ENCODE peak calls at places on chromosomes 16 and 17, in nine cellular contexts. O, I, V, Y, M, Q, B, H and C are unnamed samples.

GRCh38 chr16:12708266-12708665 is 95.4 kb downstream of the CPPED1 start:
- DNase-seq in B (no peak), V (no peak), O (no peak), I (no peak), M (no peak), Y (no peak), H (no peak), Q (no peak), C (no peak)

GRCh38 chr16:30784215-30784614 is 2.8 kb downstream of the ZNF629 start:
- DNase-seq in O (no peak), V (no peak), I (no peak), Y (no peak), B (no peak), H (no peak), M (no peak), Q (no peak), C (no peak)

GRCh38 chr17:41620583-41621434 is 3.6 kb downstream of the KRT17 start:
- DNase-seq in Y (no peak), I (no peak), M (no peak), Q (no peak), B (no peak), V (no peak), H (no peak), O (no peak), C (peak; percentile 43)

GRCh38 chr16:50550035-50550434 is 1.8 kb downstream of the NKD1 start:
- DNase-seq in B (no peak), Y (no peak), Q (no peak), H (no peak), I (no peak), O (no peak), V (no peak), M (no peak), C (no peak)

GRCh38 chr16:64362193-64362592 is 759.7 kb downstream of the CDH11 start:
- DNase-seq in I (no peak), M (no peak), B (no peak), Y (no peak), H (no peak), Q (no peak), V (no peak), O (no peak), C (no peak)

GRCh38 chr17:41150026-41150425 is 401 bp upstream of the KRTAP4-5 start:
- DNase-seq in Y (no peak), H (no peak), M (no peak), B (no peak), O (no peak), I (no peak), Q (no peak), V (no peak), C (no peak)

GRCh38 chr16:10256855-10257641 is 74.8 kb upstream of the GRIN2A start:
- DNase-seq in B (peak; percentile 66), V (no peak), I (peak; percentile 32), Y (peak; percentile 20), H (no peak), O (peak; percentile 67), M (peak; percentile 26), Q (peak; percentile 54), C (no peak)

GRCh38 chr17:61352408-61352770 is 47.3 kb upstream of the TBX2 start:
- DNase-seq in B (no peak), Y (no peak), I (no peak), M (no peak), O (no peak), Q (no peak), V (no peak), H (no peak), C (no peak)

GRCh38 chr17:43905400-43905984 is 1.8 kb downstream of the MPP2 start:
- DNase-seq in B (no peak), Q (no peak), O (no peak), Y (no peak), V (no peak), H (no peak), M (no peak), I (peak; percentile 15), C (no peak)

GRCh38 chr16:3086596-3087242 is 12.4 kb downstream of the ZSCAN10 start:
- DNase-seq in V (no peak), M (no peak), H (no peak), B (no peak), Q (no peak), O (no peak), I (no peak), Y (no peak), C (no peak)

GRCh38 chr17:76687278-76688164 is 23.2 kb downstream of the MXRA7 start:
- DNase-seq in B (no peak), I (peak; percentile 33), Q (no peak), M (peak; percentile 86), V (no peak), H (no peak), Y (no peak), O (no peak), C (no peak)

GRCh38 chr17:64092952-64093451 is 36.9 kb downstream of the ERN1 start:
- DNase-seq in Y (no peak), B (no peak), V (no peak), M (no peak), O (no peak), H (peak; percentile 48), Q (no peak), I (no peak), C (no peak)

GRCh38 chr17:33127706-33128105 is 136.1 kb downstream of the SPACA3 start:
- DNase-seq in Q (no peak), Y (no peak), B (no peak), I (no peak), O (peak; percentile 80), V (no peak), H (no peak), M (no peak), C (no peak)

GRCh38 chr16:3952342-3953131 is 72.0 kb upstream of the CREBBP start:
- DNase-seq in B (no peak), Q (no peak), Y (no peak), H (no peak), O (no peak), M (peak; percentile 89), V (no peak), I (no peak), C (peak; percentile 60)

GRCh38 chr16:82832861-82833260 is 206.1 kb downstream of the CDH13 start:
- DNase-seq in B (peak; percentile 5), Q (no peak), O (no peak), M (no peak), H (no peak), V (no peak), I (no peak), Y (no peak), C (no peak)

GRCh38 chr17:36198831-36199465 is 2.4 kb upstream of the CCL3L1 start:
- DNase-seq in O (no peak), B (no peak), I (peak; percentile 35), M (no peak), Y (no peak), V (no peak), H (no peak), Q (no peak), C (no peak)

GRCh38 chr17:65027305-65027704 is 29.2 kb downstream of the GNA13 start:
- DNase-seq in M (no peak), I (no peak), Q (peak; percentile 45), B (peak; percentile 78), O (peak; percentile 83), V (no peak), H (no peak), Y (no peak), C (peak; percentile 17)

GRCh38 chr16:2813661-2814288 is 3.3 kb upstream of the PRSS21 start:
- DNase-seq in O (no peak), B (no peak), Y (no peak), H (no peak), I (no peak), V (no peak), M (no peak), Q (no peak), C (no peak)

GRCh38 chr17:40555296-40556190 is 9.7 kb downstream of the CCR7 start:
- DNase-seq in Q (no peak), B (no peak), H (no peak), O (no peak), I (no peak), M (no peak), V (peak; percentile 5), Y (no peak), C (no peak)

GRCh38 chr17:2608350-2608913 is 15.0 kb downstream of the PAFAH1B1 start:
- DNase-seq in I (no peak), B (no peak), M (no peak), Q (no peak), Y (no peak), H (no peak), V (no peak), O (no peak), C (no peak)

GRCh38 chr16:71297252-71297651 is 8.1 kb upstream of the CMTR2 start:
- DNase-seq in H (no peak), M (no peak), O (no peak), Y (no peak), V (no peak), B (no peak), Q (no peak), I (no peak), C (no peak)

GRCh38 chr16:89322381-89323119 is 105.0 kb downstream of the ZNF778 start:
- DNase-seq in M (peak; percentile 53), H (no peak), Y (no peak), I (no peak), O (no peak), V (no peak), B (peak; percentile 73), Q (no peak), C (peak; percentile 51)

GRCh38 chr16:77437859-77438258 is 3.0 kb upstream of the ADAMTS18 start:
- DNase-seq in M (no peak), Q (no peak), I (no peak), Y (no peak), V (no peak), H (no peak), B (no peak), O (no peak), C (no peak)

GRCh38 chr17:67441052-67441738 is 64.1 kb downstream of the PITPNC1 start:
- DNase-seq in B (peak; percentile 36), Y (peak; percentile 28), H (peak; percentile 13), M (peak; percentile 27), I (no peak), O (peak; percentile 8), Q (no peak), V (no peak), C (no peak)

GRCh38 chr16:17512636-17513220 is 42.0 kb upstream of the XYLT1 start:
- DNase-seq in Y (no peak), B (no peak), Q (no peak), H (no peak), O (no peak), I (no peak), V (no peak), M (no peak), C (no peak)

GRCh38 chr16:1543085-1543896 is 9.8 kb downstream of the TMEM204 start:
- DNase-seq in B (peak; percentile 82), H (peak; percentile 86), O (peak; percentile 82), Y (no peak), Q (peak; percentile 32), V (no peak), M (peak; percentile 88), I (peak; percentile 37), C (no peak)

GRCh38 chr16:89815639-89816348 is 653 bp downstream of the FANCA start:
- DNase-seq in O (peak; percentile 23), V (no peak), Q (no peak), B (no peak), H (peak; percentile 4), I (no peak), M (no peak), Y (no peak), C (no peak)

GRCh38 chr16:71338193-71338592 is 20.3 kb upstream of the CALB2 start:
- DNase-seq in O (peak; percentile 91), V (no peak), Y (no peak), M (no peak), H (no peak), B (no peak), I (no peak), Q (no peak), C (no peak)

GRCh38 chr16:67447508-67448076 is 16.7 kb downstream of the HSD11B2 start:
- DNase-seq in B (peak; percentile 48), Y (peak; percentile 40), V (no peak), O (peak; percentile 32), I (no peak), H (no peak), M (peak; percentile 62), Q (peak; percentile 68), C (peak; percentile 38)

GRCh38 chr17:57735707-57736106 is 9.4 kb downstream of the CCDC182 start:
- DNase-seq in M (no peak), H (no peak), V (no peak), I (no peak), B (no peak), Q (no peak), O (peak; percentile 23), Y (no peak), C (peak; percentile 56)

GRCh38 chr17:17685775-17686291 is 4.6 kb downstream of the RAI1 start:
- DNase-seq in V (no peak), I (no peak), M (no peak), B (peak; percentile 82), O (peak; percentile 80), Q (no peak), H (no peak), Y (no peak), C (no peak)